ENCODE peak calls at places on chromosomes 2 and 18, in six cellular contexts. T, A, N, U, D and J are unnamed samples.

GRCh38 chr2:240469239-240469636 is 33.8 kb downstream of the GPC1 start:
- DNase-seq in A (no peak), N (no peak), U (no peak), D (peak), T (no peak), J (no peak)

GRCh38 chr18:8895987-8896619 is 190.7 kb downstream of the MTCL1 start:
- DNase-seq in T (no peak), A (no peak), N (peak), U (no peak), D (no peak), J (no peak)

GRCh38 chr2:159249955-159250723 is 36.4 kb downstream of the WDSUB1 start:
- DNase-seq in D (no peak), U (no peak), A (no peak), N (peak), T (peak), J (peak)

GRCh38 chr2:12173271-12173942 is 427.0 kb downstream of the LPIN1 start:
- DNase-seq in D (no peak), U (no peak), N (peak), A (no peak), T (no peak), J (no peak)

GRCh38 chr18:34321075-34321474 is 96.4 kb upstream of the NOL4 start:
- DNase-seq in U (no peak), A (no peak), D (no peak), N (no peak), T (no peak), J (no peak)

GRCh38 chr18:32310119-32310518 is 120.3 kb downstream of the MEP1B start:
- DNase-seq in N (peak), T (no peak), U (no peak), D (no peak), A (no peak), J (no peak)

GRCh38 chr2:69781321-69782248 is 39.7 kb downstream of the ANXA4 start:
- DNase-seq in U (peak), A (no peak), T (peak), N (no peak), D (no peak), J (peak)

GRCh38 chr2:127448526-127448925 is 30.3 kb downstream of the PROC start:
- DNase-seq in A (no peak), D (no peak), T (no peak), N (peak), U (no peak), J (no peak)

GRCh38 chr18:12420831-12421421 is 13.2 kb downstream of the PRELID3A start:
- DNase-seq in N (peak), A (peak), D (peak), T (no peak), U (no peak), J (no peak)

GRCh38 chr18:34866310-34866709 is 156.2 kb downstream of the DTNA start:
- DNase-seq in D (no peak), N (no peak), T (no peak), U (no peak), A (no peak), J (no peak)

GRCh38 chr2:72788756-72789155 is 37.1 kb downstream of the EXOC6B start:
- DNase-seq in T (no peak), D (no peak), N (peak), A (no peak), U (no peak), J (no peak)

GRCh38 chr2:59790186-59791142 is 763.0 kb downstream of the BCL11A start:
- DNase-seq in N (no peak), A (no peak), T (no peak), D (no peak), U (no peak), J (no peak)

GRCh38 chr18:37019157-37019571 is 190.2 kb downstream of the KIAA1328 start:
- DNase-seq in D (no peak), A (no peak), U (no peak), N (peak), T (peak), J (peak)

GRCh38 chr2:46557788-46558187 is 78.4 kb downstream of the TMEM247 start:
- DNase-seq in T (no peak), N (no peak), D (no peak), U (no peak), A (no peak), J (no peak)

GRCh38 chr2:1814616-1815015 is 70.3 kb upstream of the PXDN start:
- DNase-seq in D (no peak), A (no peak), N (no peak), U (no peak), T (no peak), J (no peak)

GRCh38 chr2:127929449-127929848 is 43.7 kb upstream of the AMMECR1L start:
- DNase-seq in T (no peak), U (no peak), A (no peak), N (no peak), D (no peak), J (no peak)

GRCh38 chr2:143700865-143701264 is 571.6 kb downstream of the ARHGAP15 start:
- DNase-seq in A (no peak), D (no peak), T (no peak), U (no peak), N (no peak), J (no peak)

GRCh38 chr18:69480460-69480859 is 79.8 kb downstream of the DOK6 start:
- DNase-seq in T (no peak), U (no peak), N (no peak), D (no peak), A (no peak), J (no peak)

GRCh38 chr2:236689393-236689700 is 119.7 kb downstream of the ACKR3 start:
- DNase-seq in U (no peak), N (no peak), T (no peak), A (no peak), D (no peak), J (no peak)

GRCh38 chr2:177545981-177546600 is 153.5 kb downstream of the AGPS start:
- DNase-seq in U (no peak), D (no peak), N (no peak), A (no peak), T (no peak), J (no peak)

GRCh38 chr2:136025057-136025973 is 39.9 kb upstream of the DARS1 start:
- DNase-seq in D (peak), N (no peak), T (peak), U (peak), A (peak), J (no peak)

GRCh38 chr2:157785200-157785599 is 90.9 kb downstream of the ACVR1 start:
- DNase-seq in D (no peak), N (peak), U (no peak), A (no peak), T (peak), J (no peak)

GRCh38 chr18:23935804-23936203 is 78.8 kb upstream of the TTC39C start:
- DNase-seq in A (no peak), D (no peak), T (no peak), U (no peak), N (no peak), J (no peak)

GRCh38 chr2:66553370-66553769 is 118.4 kb downstream of the MEIS1 start:
- DNase-seq in N (no peak), D (no peak), A (no peak), U (no peak), T (no peak), J (no peak)

GRCh38 chr2:128734521-128735295 is 416.0 kb upstream of the HS6ST1 start:
- DNase-seq in D (no peak), N (no peak), T (no peak), A (no peak), U (no peak), J (no peak)

GRCh38 chr2:48551548-48551947 is 21.6 kb downstream of the STON1 start:
- DNase-seq in D (no peak), T (no peak), A (no peak), U (peak), N (peak), J (no peak)

GRCh38 chr2:15807418-15808220 is 132.7 kb upstream of the MYCN start:
- DNase-seq in N (no peak), U (no peak), A (no peak), D (no peak), T (no peak), J (no peak)

GRCh38 chr18:27605107-27605834 is 420.2 kb upstream of the CHST9 start:
- DNase-seq in T (peak), N (peak), U (peak), A (peak), D (peak), J (peak)